ENCODE peak calls at places on chromosomes 4 and X, in four cellular contexts. F, V, H and R are unnamed samples.

GRCh38 chr4:36267491-36268254 is 13.7 kb upstream of the DTHD1 start:
- DNase-seq in F (no peak), V (no peak), H (no peak), R (no peak)

GRCh38 chrX:111447298-111447697 is 35.3 kb upstream of the DCX start:
- DNase-seq in F (no peak), V (no peak), H (peak), R (no peak)

GRCh38 chr4:1593881-1594345 is 90.2 kb downstream of the FAM53A start:
- DNase-seq in F (no peak), V (no peak), H (no peak), R (no peak)

GRCh38 chrX:148774276-148774675 is 273.9 kb downstream of the AFF2 start:
- DNase-seq in F (no peak), V (no peak), H (no peak), R (no peak)

GRCh38 chr4:110527156-110527555 is 51.2 kb downstream of the ENPEP start:
- DNase-seq in F (no peak), V (no peak), H (no peak), R (no peak)

GRCh38 chr4:149993030-149993429 is 85.2 kb upstream of the DCLK2 start:
- DNase-seq in F (no peak), V (no peak), H (no peak), R (no peak)

GRCh38 chrX:9197231-9197630 is 163.3 kb upstream of the FAM9B start:
- DNase-seq in F (no peak), V (no peak), H (no peak), R (no peak)

GRCh38 chrX:39017716-39018115 is 216.5 kb downstream of the MID1IP1 start:
- DNase-seq in F (no peak), V (no peak), H (no peak), R (no peak)

GRCh38 chrX:153768311-153769157 is 4.5 kb downstream of the PLXNB3 start:
- DNase-seq in F (no peak), V (no peak), H (peak), R (no peak)

GRCh38 chr4:117334451-117335188 is 249.2 kb upstream of the TRAM1L1 start:
- DNase-seq in F (no peak), V (no peak), H (no peak), R (no peak)

GRCh38 chr4:1409806-1410425 is 3.7 kb upstream of the NKX1-1 start:
- DNase-seq in F (peak), V (no peak), H (peak), R (no peak)

GRCh38 chr4:15077969-15078368 is 75.7 kb downstream of the CPEB2 start:
- DNase-seq in F (no peak), V (no peak), H (no peak), R (no peak)

GRCh38 chrX:153789654-153790053 is 4.5 kb downstream of the IDH3G start:
- DNase-seq in F (no peak), V (no peak), H (no peak), R (no peak)

GRCh38 chr4:113539408-113539807 is 222.1 kb downstream of the CAMK2D start:
- DNase-seq in F (no peak), V (no peak), H (no peak), R (no peak)

GRCh38 chr4:48340276-48340904 is 939 bp upstream of the SLAIN2 start:
- DNase-seq in F (no peak), V (no peak), H (no peak), R (no peak)

GRCh38 chr4:6595897-6596537 is 21.0 kb downstream of the MAN2B2 start:
- DNase-seq in F (no peak), V (no peak), H (no peak), R (no peak)

GRCh38 chrX:98490670-98491069 is 1607.0 kb downstream of the RPA4 start:
- DNase-seq in F (no peak), V (no peak), H (no peak), R (no peak)

GRCh38 chr4:172818901-172819300 is 349.7 kb upstream of the GALNT7 start:
- DNase-seq in F (no peak), V (no peak), H (no peak), R (no peak)

GRCh38 chrX:119880076-119880475 is 8.4 kb downstream of the NDUFA1 start:
- DNase-seq in F (no peak), V (no peak), H (no peak), R (no peak)

GRCh38 chr4:105153749-105154148 is 7.1 kb downstream of the TET2 start:
- DNase-seq in F (no peak), V (no peak), H (no peak), R (no peak)

GRCh38 chr4:138049350-138049749 is 192.8 kb downstream of the SLC7A11 start:
- DNase-seq in F (no peak), V (no peak), H (no peak), R (no peak)

GRCh38 chr4:37970702-37971101 is 10.5 kb downstream of the PTTG2 start:
- DNase-seq in F (peak), V (no peak), H (no peak), R (peak)

GRCh38 chr4:113052379-113052951 is 3.0 kb downstream of the ANK2 start:
- DNase-seq in F (no peak), V (no peak), H (peak), R (no peak)

GRCh38 chr4:111562811-111563210 is 582.4 kb upstream of the FAM241A start:
- DNase-seq in F (no peak), V (no peak), H (no peak), R (no peak)

GRCh38 chr4:111959202-111959601 is 186.1 kb upstream of the FAM241A start:
- DNase-seq in F (no peak), V (no peak), H (no peak), R (no peak)

GRCh38 chr4:116362603-116363002 is 722.8 kb downstream of the TRAM1L1 start:
- DNase-seq in F (no peak), V (no peak), H (no peak), R (no peak)

GRCh38 chrX:18707442-18708049 is at the start of gene PPEF1:
- DNase-seq in F (no peak), V (no peak), H (peak), R (no peak)

DNA sequence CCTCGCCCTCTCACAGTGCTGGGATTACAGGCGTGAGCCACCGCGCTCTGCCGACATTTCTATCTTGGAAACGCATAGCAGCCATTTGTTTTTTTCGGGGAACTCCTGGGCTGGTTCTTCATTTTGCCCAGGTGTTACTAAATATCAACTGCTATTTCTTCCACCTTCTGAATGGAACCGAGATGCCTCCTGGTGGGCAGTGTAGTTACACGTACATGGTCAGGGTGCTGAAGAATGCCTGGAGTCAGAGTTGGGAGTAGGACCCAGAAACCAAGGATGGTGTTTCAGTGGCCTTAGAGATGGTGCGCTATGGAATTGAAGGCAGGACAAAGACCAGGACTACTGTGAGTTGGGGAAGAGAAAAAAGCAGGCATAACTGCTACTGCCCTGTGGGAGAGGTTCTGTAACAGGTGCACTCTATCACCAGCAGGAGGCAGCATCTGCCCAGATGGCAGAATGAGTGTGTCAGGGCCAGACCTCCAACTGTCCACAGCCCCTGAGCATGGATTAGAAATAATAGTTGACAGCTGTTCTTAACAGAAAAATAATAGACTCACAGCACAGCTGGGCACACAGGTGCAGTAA is 81.7 kb downstream of the ZC4H2 start:
- DNase-seq in F (no peak), V (no peak), H (peak), R (no peak)
- TF ChIP-seq CTCF in F (no peak), V (no peak), H (peak), R (no peak)

DNA sequence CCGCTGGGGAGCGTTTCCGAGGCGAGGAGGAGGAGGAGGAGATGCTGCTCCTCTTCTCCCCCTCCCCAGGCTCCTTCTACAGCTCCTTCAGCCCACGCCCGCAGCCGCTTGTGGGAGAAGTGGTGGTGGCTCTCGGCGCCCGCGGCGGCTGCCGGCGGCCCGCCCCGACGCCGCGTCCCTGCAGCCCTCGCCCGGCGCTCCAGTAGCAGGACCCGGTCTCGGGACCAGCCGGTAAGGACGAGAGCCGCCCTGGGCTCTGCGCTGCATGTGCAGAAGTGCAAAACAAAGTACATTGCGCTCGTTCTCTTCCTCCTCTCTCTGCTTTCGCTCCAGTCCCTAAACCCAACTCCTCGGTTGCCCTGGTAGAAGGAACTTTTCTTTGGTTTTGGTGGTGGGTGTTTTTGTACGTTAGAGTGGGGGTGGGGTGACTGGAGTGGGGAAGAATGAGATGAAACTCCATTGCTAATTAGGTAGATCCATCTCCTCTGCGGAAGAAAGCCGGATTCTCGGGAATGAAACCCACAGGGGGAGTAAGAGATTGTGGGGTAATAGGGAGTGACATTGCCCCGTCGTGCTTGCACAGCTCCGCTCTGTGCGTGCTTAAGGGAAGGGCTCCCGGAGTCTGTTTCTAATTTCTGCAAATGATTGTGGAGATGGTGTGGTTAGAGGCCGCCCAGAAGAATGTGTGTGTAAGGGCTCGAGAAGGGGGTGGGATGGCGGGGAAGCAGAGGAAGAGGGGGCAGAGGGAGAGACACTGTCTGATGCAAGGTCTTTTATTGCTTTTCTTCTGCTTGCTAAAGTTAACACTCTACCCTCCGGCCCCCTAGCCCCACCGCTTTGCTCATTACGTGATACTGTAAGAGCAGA is 677 bp downstream of the PTPN13 start:
- DNase-seq in F (peak), V (no peak), H (peak), R (no peak)
- TF ChIP-seq CTCF in F (no peak), V (no peak), H (no peak), R (no peak)

GRCh38 chr4:94757192-94758140 is at the start of gene BMPR1B:
- DNase-seq in F (no peak), V (no peak), H (peak), R (no peak)
- TF ChIP-seq CTCF in F (no peak), V (no peak), H (no peak), R (no peak)

GRCh38 chrX:113947548-113947947 is 636.3 kb upstream of the HTR2C start:
- DNase-seq in F (no peak), V (no peak), H (no peak), R (no peak)
- TF ChIP-seq CTCF in F (no peak), V (no peak), H (no peak), R (no peak)

DNA sequence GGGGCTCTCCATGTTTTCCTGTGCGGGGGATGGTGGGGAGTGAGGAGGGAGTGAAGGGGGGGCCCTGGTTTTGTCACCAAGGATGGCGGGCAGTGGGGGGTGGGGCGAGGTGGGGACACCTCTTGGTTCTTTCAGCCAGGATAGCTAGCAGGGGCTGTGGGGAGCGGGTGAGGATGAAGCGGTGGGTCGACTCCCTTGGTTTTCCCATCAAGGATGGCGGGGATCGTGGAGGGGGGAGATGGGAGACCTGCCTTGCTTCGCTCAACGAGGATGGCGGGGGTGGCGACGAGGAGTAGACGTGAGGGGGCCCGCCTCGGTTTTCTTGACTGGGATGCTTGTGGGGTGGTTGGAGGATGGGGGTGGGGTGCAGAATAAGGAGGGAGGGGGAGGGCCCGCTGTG is 633 bp downstream of the FHL1 start:
- DNase-seq in F (no peak), V (no peak), H (no peak), R (peak)
- TF ChIP-seq CTCF in F (no peak), V (no peak), H (no peak), R (no peak)

DNA sequence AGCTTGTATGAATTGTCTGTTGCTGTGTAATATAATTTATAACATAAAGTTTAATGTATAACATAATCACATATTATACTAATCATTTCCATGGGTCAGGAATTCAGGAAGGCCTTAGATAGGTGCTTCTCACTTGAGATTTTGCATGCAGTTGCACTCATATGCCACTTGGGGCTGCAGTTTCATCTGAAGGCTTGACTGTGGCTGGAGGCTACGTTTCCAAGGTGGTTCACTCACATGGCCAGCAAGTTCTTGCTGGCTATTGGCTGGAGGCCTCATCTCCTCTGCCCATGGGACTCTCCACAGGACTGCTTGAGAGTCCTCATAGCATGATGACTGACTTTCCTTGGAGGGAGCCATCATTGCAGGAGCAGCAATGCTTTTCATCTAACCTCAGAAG is 53.4 kb upstream of the STX18 start:
- DNase-seq in F (no peak), V (no peak), H (no peak), R (no peak)
- TF ChIP-seq CTCF in F (no peak), V (no peak), H (no peak), R (no peak)

DNA sequence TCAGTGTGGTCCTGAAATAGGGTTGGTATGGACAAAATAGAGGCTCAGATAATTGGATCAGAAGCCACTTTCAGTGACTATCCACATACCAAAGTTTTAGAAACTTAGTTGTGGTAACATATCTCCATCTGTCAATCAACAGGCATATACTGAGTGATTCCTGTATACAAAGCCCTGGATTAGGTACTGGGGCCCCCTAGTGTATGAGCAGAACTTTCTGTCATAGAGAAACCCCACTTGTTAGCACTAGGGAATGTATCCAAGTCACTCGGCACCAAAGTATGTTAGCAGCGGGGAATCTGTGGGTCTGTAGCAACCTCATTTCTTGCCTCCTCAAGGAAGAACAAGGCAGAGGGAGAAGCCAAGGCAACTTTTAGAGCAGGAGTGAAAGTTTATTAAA is 50.7 kb downstream of the MAP7D3 start:
- DNase-seq in F (no peak), V (no peak), H (peak), R (no peak)
- TF ChIP-seq CTCF in F (no peak), V (peak), H (no peak), R (no peak)

DNA sequence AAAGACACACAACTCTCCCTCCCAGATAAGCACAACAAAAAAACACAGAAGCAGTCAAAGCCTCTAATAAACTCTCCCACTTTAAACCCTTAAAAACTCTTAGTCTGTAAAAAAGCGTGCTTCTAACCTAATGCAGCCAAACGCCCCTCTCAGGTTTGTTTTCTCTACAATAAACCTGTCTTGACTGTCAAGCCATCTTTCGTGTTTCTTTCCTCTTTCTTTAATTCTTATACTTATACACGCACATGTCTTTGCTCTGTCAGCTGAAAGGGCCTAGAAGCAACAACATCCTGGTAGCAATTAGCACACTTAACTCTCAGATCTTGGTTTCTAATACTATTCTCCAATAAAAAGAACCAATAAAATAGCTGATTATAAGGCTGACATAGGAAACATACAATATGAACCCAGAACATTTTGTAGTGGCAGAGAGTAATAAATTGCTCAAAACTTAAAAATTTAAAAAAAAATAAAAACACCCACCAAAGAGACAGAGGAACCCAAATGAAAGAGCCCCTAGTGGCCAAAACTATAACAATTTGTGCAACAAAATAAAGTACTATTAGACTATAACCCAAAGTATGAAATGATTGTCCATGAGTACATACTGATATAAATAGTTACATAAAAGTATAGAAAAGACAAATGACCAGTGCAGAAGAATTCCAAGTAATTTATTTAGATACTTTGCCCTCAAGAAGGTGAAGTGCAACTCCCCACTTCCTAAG is 440.4 kb upstream of the ADGRL3 start:
- DNase-seq in F (no peak), V (no peak), H (no peak), R (no peak)
- TF ChIP-seq CTCF in F (no peak), V (no peak), H (no peak), R (no peak)